ENCODE peak calls at places on chromosome 17, in four cellular contexts. T, H, E and O are unnamed samples.

GRCh38 chr17:47742319-47743181 is 9.5 kb downstream of the TBX21 start:
- DNase-seq in E (peak; percentile 81), H (no peak), T (no peak), O (peak; percentile 92)

GRCh38 chr17:1905190-1905919 is 75.5 kb downstream of the RPA1 start:
- DNase-seq in H (no peak), E (peak; percentile 73), T (no peak), O (no peak)

GRCh38 chr17:1709403-1709891 is 730 bp downstream of the TLCD2 start:
- DNase-seq in T (no peak), H (no peak), E (peak; percentile 39), O (peak; percentile 72)

GRCh38 chr17:47295874-47296255 is 27.9 kb upstream of the EFCAB13 start:
- DNase-seq in T (no peak), E (no peak), H (no peak), O (no peak)

GRCh38 chr17:75834279-75834920 is 9.8 kb downstream of the UNC13D start:
- DNase-seq in H (no peak), E (no peak), T (no peak), O (no peak)

GRCh38 chr17:19333736-19334290 is 28.7 kb downstream of the B9D1 start:
- DNase-seq in T (no peak), H (peak; percentile 22), E (no peak), O (peak; percentile 72)

GRCh38 chr17:76204277-76204676 is 36.0 kb downstream of the RNF157 start:
- DNase-seq in H (no peak), E (no peak), T (no peak), O (no peak)

GRCh38 chr17:42387663-42388380 is 420 bp downstream of the STAT3 start:
- DNase-seq in H (peak; percentile 65), E (peak; percentile 68), T (no peak), O (peak; percentile 90)

GRCh38 chr17:79892457-79893236 is 53.4 kb upstream of the CBX4 start:
- DNase-seq in E (no peak), H (peak; percentile 78), T (no peak), O (no peak)

GRCh38 chr17:51351890-51352289 is 91.5 kb downstream of the UTP18 start:
- DNase-seq in H (no peak), T (no peak), E (no peak), O (no peak)

GRCh38 chr17:40310882-40311391 is 2.0 kb downstream of the RARA start:
- DNase-seq in H (no peak), T (no peak), E (peak; percentile 62), O (no peak)

DNA sequence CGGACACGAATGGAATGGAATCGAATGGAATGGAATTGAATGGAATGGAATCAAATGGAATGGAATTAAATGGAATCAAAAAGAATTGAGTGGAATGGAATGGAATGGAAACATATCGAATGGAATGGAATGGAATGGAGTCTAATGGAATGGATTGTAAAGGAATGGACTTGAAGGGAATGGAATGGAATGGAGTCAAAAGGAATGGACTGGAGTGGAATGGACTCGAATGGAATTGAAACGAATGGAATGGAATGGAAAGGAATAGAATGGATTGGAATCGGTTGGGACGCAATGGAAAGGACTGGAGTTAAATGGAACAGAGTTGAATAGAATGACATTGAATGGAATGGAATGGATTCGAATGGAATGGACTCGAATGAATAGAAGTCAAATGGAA is 486.9 kb upstream of the WSB1 start:
- DNase-seq in H (no peak), T (no peak), E (no peak), O (no peak)
- H3K9me3 ChIP-seq in H (peaks cover 83% of the 10 kb centered on the region), T (no peaks in the 10 kb centered on the region), E (peaks cover 65% of the 10 kb centered on the region), O (peaks cover 86% of the 10 kb centered on the region)

GRCh38 chr17:82239926-82240505 is 11.2 kb downstream of the SLC16A3 start:
- DNase-seq in T (no peak), H (no peak), E (no peak), O (peak; percentile 54)

GRCh38 chr17:82237083-82237745 is 8.4 kb downstream of the SLC16A3 start:
- DNase-seq in E (no peak), H (no peak), T (no peak), O (peak; percentile 79)

GRCh38 chr17:82239401-82239925 is 10.6 kb downstream of the SLC16A3 start:
- DNase-seq in E (no peak), H (no peak), T (no peak), O (no peak)

GRCh38 chr17:82237746-82238561 is 9.1 kb downstream of the SLC16A3 start:
- DNase-seq in T (no peak), H (no peak), E (no peak), O (peak; percentile 50)

DNA sequence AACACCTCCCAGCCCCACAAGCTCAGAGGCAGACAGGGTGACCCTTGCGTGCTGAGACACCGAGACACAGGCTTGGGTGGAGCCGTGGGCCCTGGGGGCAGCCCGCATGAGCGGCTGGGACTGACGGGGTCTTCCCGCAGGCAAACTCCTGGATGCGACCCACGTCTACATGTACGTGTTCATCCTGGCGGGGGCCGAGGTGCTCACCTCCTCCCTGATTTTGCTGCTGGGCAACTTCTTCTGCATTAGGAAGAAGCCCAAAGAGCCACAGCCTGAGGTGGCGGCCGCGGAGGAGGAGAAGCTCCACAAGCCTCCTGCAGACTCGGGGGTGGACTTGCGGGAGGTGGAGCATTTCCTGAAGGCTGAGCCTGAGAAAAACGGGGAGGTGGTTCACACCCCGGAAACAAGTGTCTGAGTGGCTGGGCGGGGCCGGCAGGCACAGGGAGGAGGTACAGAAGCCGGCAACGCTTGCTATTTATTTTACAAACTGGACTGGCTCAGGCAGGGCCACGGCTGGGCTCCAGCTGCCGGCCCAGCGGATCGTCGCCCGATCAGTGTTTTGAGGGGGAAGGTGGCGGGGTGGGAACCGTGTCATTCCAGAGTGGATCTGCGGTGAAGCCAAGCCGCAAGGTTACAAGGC is 9.8 kb downstream of the SLC16A3 start:
- DNase-seq in H (peak; percentile 90), E (no peak), T (no peak), O (peak; percentile 75)
- H3K4me3 ChIP-seq in H (peak overlapping the region; percentile 25), E (no peak overlapping the region), T (no peak overlapping the region), O (no peak overlapping the region)

GRCh38 chr17:18253187-18253884 is 5.2 kb downstream of the FLII start:
- DNase-seq in H (no peak), E (no peak), T (no peak), O (no peak)

GRCh38 chr17:18250708-18251107 is 7.8 kb downstream of the FLII start:
- DNase-seq in E (no peak), T (no peak), H (no peak), O (no peak)

GRCh38 chr17:18251204-18251603 is 7.3 kb downstream of the FLII start:
- DNase-seq in E (no peak), H (no peak), T (no peak), O (no peak)

GRCh38 chr17:18250259-18250658 is 8.3 kb downstream of the FLII start:
- DNase-seq in T (no peak), E (no peak), H (peak; percentile 87), O (no peak)

DNA sequence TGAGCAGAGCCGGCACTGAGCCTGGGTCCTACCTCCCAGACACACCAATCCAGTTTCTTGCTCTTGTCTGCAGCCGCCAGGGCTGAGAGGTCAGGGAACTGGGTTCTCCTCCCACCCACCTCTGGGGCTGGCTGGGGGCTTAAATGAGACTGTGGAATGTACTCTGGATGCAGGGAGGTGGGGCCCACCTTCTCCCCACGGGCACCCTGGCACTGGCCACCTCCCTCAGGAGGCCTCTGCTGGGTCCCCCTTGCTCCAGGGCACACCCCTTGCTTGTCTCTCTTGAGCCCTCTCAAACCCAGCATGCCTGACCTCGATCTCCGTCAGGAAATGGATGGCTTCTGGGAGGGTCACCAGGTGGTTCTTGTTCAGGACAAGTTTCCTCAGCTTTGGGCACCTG is 6.4 kb downstream of the FLII start:
- DNase-seq in T (no peak), E (no peak), H (no peak), O (no peak)
- TF ChIP-seq CTCF in T (no peak), E (no peak), H (no peak), O (no peak)

GRCh38 chr17:292016-292415 is 60.6 kb downstream of the RPH3AL start:
- DNase-seq in T (no peak), E (no peak), H (no peak), O (no peak)
- H3K9me3 ChIP-seq in T (no peaks in the 10 kb centered on the region), E (no peaks in the 10 kb centered on the region), H (no peaks in the 10 kb centered on the region), O (no peaks in the 10 kb centered on the region)

GRCh38 chr17:7176870-7177209 is 2.3 kb downstream of the ASGR1 start:
- DNase-seq in H (no peak), T (no peak), E (peak; percentile 60), O (no peak)

GRCh38 chr17:7178973-7179316 is 225 bp downstream of the ASGR1 start:
- DNase-seq in E (no peak), H (no peak), T (no peak), O (no peak)

GRCh38 chr17:7177954-7178477 is 1.2 kb downstream of the ASGR1 start:
- DNase-seq in T (no peak), E (peak; percentile 51), H (no peak), O (peak; percentile 87)

GRCh38 chr17:7176107-7176851 is 2.9 kb downstream of the ASGR1 start:
- DNase-seq in H (no peak), E (no peak), T (no peak), O (no peak)

DNA sequence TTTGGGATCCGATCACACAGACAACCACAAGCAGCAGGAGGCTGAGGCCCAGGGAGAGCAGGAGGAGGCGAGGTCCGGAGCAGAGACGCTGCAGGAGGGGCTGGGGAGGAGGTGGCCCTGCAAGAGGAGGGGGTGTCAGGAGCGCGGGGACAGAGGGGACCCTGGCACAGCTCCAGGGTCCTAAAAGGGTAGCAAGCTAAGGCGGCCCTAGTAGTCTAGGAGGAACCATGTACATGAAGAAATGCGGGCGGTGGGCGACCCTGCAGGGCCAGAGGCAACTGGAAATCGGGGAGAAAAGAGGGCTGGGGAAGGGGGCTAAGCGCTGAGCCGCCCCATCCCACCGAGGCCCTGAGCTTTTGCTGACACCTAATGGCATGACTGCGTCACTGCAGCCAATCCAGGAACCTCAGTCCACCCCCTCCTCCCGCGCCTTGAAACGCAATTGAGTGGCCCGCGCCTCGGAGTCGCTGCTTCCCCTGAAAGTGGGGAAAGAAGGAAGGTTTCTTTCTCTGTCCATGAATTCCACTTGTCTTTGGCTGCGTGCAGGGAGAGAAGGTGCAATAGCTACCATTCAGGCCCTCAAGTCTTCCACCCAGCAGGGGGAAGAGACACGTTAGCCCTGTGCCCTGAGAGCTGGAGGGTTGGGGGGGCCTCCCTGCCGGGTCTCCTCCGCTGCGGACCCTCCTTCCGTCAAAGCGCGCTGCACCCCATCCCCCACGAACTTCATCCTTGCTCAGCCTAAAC is 1.8 kb downstream of the ASGR1 start:
- DNase-seq in T (peak; percentile 43), E (peak; percentile 92), H (peak; percentile 70), O (peak; percentile 97)
- H3K4me3 ChIP-seq in T (peak overlapping the region; percentile 45), E (peak overlapping the region; percentile 65), H (peak overlapping the region; percentile 42), O (peak overlapping the region; percentile 87)

GRCh38 chr17:21458036-21458435 is 81.9 kb downstream of the KCNJ12 start:
- DNase-seq in T (no peak), E (peak; percentile 40), H (no peak), O (peak; percentile 77)

GRCh38 chr17:21457051-21458026 is 81.2 kb downstream of the KCNJ12 start:
- DNase-seq in H (peak; percentile 95), T (peak; percentile 71), E (peak; percentile 93), O (peak; percentile 100)

GRCh38 chr17:21455761-21456160 is 79.6 kb downstream of the KCNJ12 start:
- DNase-seq in E (no peak), H (no peak), T (no peak), O (no peak)

GRCh38 chr17:21453144-21453982 is 77.2 kb downstream of the KCNJ12 start:
- DNase-seq in E (no peak), H (no peak), T (no peak), O (no peak)

GRCh38 chr17:21452377-21453143 is 76.4 kb downstream of the KCNJ12 start:
- DNase-seq in E (peak; percentile 57), T (no peak), H (peak; percentile 45), O (peak; percentile 86)
- TF ChIP-seq CTCF in E (peak; percentile 67), T (peak; percentile 74), H (peak; percentile 51), O (peak; percentile 89)